ENCODE peak calls at places on chromosomes 3 and 15, in five cellular contexts. W is CD8-positive, alpha-beta T cell; L is SK-N-MC; R is right cardiac atrium; S is uterus. U is an unnamed sample.

GRCh38 chr3:151016421-151016820 is 43.9 kb upstream of the CLRN1 start:
- DNase-seq in W (no peak), L (peak; percentile 34), S (no peak), R (no peak), U (no peak)

GRCh38 chr3:133437391-133438093 is 37.7 kb downstream of the BFSP2 start:
- DNase-seq in W (no peak), R (no peak), L (no peak), S (peak; percentile 28), U (no peak)

GRCh38 chr3:144275005-144275404 is 303.4 kb downstream of the DIPK2A start:
- DNase-seq in L (no peak), S (no peak), R (no peak), W (no peak), U (no peak)

GRCh38 chr15:60721706-60722105 is 242.8 kb upstream of the ICE2 start:
- DNase-seq in R (no peak), L (no peak), S (no peak), W (no peak), U (no peak)

GRCh38 chr3:184110316-184110725 is 13.5 kb downstream of the HTR3E start:
- DNase-seq in W (no peak), R (no peak), S (no peak), L (no peak), U (no peak)

GRCh38 chr3:43028678-43029490 is 49.8 kb downstream of the GASK1A start:
- DNase-seq in S (no peak), R (no peak), L (no peak), W (no peak), U (no peak)

GRCh38 chr3:189813652-189814245 is 182.6 kb downstream of the TP63 start:
- DNase-seq in W (no peak), L (no peak), R (no peak), S (no peak), U (no peak)

GRCh38 chr15:78761891-78762385 is 49.3 kb downstream of the ADAMTS7 start:
- DNase-seq in R (no peak), W (no peak), S (peak; percentile 8), L (no peak), U (no peak)

GRCh38 chr3:130688015-130688414 is 58.6 kb downstream of the PIK3R4 start:
- DNase-seq in S (no peak), W (no peak), R (no peak), L (no peak), U (no peak)

GRCh38 chr3:194714564-194714963 is 28.9 kb downstream of the FAM43A start:
- DNase-seq in W (no peak), R (no peak), S (no peak), L (no peak), U (no peak)

GRCh38 chr15:45796433-45796832 is 161.6 kb downstream of the SQOR start:
- DNase-seq in W (no peak), R (no peak), L (no peak), S (no peak), U (no peak)

GRCh38 chr3:24151595-24151994 is 206.5 kb downstream of the NR1D2 start:
- DNase-seq in R (no peak), L (no peak), S (no peak), W (no peak), U (no peak)

GRCh38 chr3:188001052-188001567 is 152.8 kb upstream of the LPP start:
- DNase-seq in W (no peak), R (no peak), S (no peak), L (no peak), U (no peak)

GRCh38 chr3:32872487-32873382 is 54.9 kb downstream of the TRIM71 start:
- DNase-seq in L (no peak), R (no peak), W (no peak), S (peak; percentile 22), U (no peak)

GRCh38 chr3:43894176-43895049 is 203.7 kb downstream of the ABHD5 start:
- DNase-seq in W (no peak), S (peak; percentile 15), R (peak; percentile 78), L (no peak), U (no peak)

GRCh38 chr3:42703695-42704025 is 1.1 kb upstream of the HHATL start:
- DNase-seq in W (no peak), R (no peak), L (no peak), S (no peak), U (no peak)

GRCh38 chr3:146493761-146494160 is 24.4 kb upstream of the PLSCR2 start:
- DNase-seq in L (no peak), R (no peak), S (no peak), W (no peak), U (no peak)

GRCh38 chr15:68034719-68035293 is 19.3 kb upstream of the PIAS1 start:
- DNase-seq in R (no peak), L (no peak), S (no peak), W (no peak), U (no peak)

GRCh38 chr3:13451301-13451673 is 28.8 kb upstream of the HDAC11 start:
- DNase-seq in L (no peak), S (no peak), R (peak; percentile 24), W (no peak), U (no peak)

GRCh38 chr15:77402740-77403379 is 17.0 kb downstream of the PEAK1 start:
- DNase-seq in W (no peak), L (no peak), S (no peak), R (no peak), U (no peak)

GRCh38 chr3:184005981-184006507 is 11.6 kb downstream of the ABCC5 start:
- DNase-seq in R (peak; percentile 53), L (no peak), W (no peak), S (peak; percentile 19), U (peak; percentile 25)

GRCh38 chr15:72382146-72382545 is 6.3 kb upstream of the HEXA start:
- DNase-seq in S (no peak), R (no peak), L (no peak), W (no peak), U (no peak)

GRCh38 chr3:61237858-61238257 is 13.4 kb downstream of the FHIT start:
- DNase-seq in W (no peak), R (no peak), S (no peak), L (no peak), U (no peak)

GRCh38 chr3:147630921-147631320 is 221.8 kb downstream of the ZIC1 start:
- DNase-seq in L (peak; percentile 73), R (no peak), S (no peak), W (no peak), U (no peak)

GRCh38 chr3:129919357-129919756 is 25.8 kb upstream of the TMCC1 start:
- DNase-seq in L (no peak), S (no peak), R (no peak), W (no peak), U (no peak)

GRCh38 chr3:142366434-142366833 is 81.4 kb downstream of the XRN1 start:
- DNase-seq in W (no peak), R (no peak), S (no peak), L (peak; percentile 5), U (no peak)

GRCh38 chr3:4904801-4905695 is 74.2 kb upstream of the BHLHE40 start:
- DNase-seq in L (peak; percentile 20), S (peak; percentile 39), W (no peak), R (no peak), U (no peak)

GRCh38 chr15:31344824-31345605 is 18.4 kb downstream of the KLF13 start:
- DNase-seq in S (no peak), R (peak; percentile 54), L (no peak), W (no peak), U (no peak)

GRCh38 chr3:182682263-182683229 is 110.8 kb upstream of the ATP11B start:
- DNase-seq in W (peak; percentile 52), R (peak; percentile 34), L (no peak), S (no peak), U (peak; percentile 28)

GRCh38 chr3:19931180-19931692 is 2.8 kb downstream of the EFHB start:
- DNase-seq in L (no peak), S (no peak), W (no peak), R (no peak), U (no peak)

GRCh38 chr3:170473358-170473757 is 54.7 kb downstream of the CLDN11 start:
- DNase-seq in S (no peak), R (peak; percentile 37), L (no peak), W (no peak), U (no peak)

GRCh38 chr3:194382196-194382891 is 12.8 kb upstream of the LRRC15 start:
- DNase-seq in L (no peak), R (no peak), S (no peak), W (no peak), U (no peak)

GRCh38 chr3:129688310-129688895 is 81.9 kb upstream of the PLXND1 start:
- DNase-seq in R (peak; percentile 76), W (no peak), S (peak; percentile 66), L (no peak), U (peak; percentile 87)

GRCh38 chr15:44882499-44882968 is 74.0 kb upstream of the TERB2 start:
- DNase-seq in W (no peak), L (no peak), R (no peak), S (no peak), U (no peak)

GRCh38 chr3:81887448-81887847 is 126.0 kb upstream of the GBE1 start:
- DNase-seq in W (no peak), L (no peak), S (no peak), R (no peak), U (no peak)

GRCh38 chr3:29284578-29284977 is 3.7 kb downstream of the RBMS3 start:
- DNase-seq in W (no peak), R (no peak), S (no peak), L (no peak), U (no peak)

GRCh38 chr15:52114656-52115055 is 2.1 kb upstream of the BCL2L10 start:
- DNase-seq in R (no peak), L (no peak), S (no peak), W (no peak), U (peak; percentile 81)

GRCh38 chr3:111729087-111729846 is 129.8 kb upstream of the PHLDB2 start:
- DNase-seq in W (no peak), L (no peak), R (peak; percentile 79), S (peak; percentile 51), U (no peak)

GRCh38 chr3:128488636-128488994 is 4.4 kb downstream of the GATA2 start:
- DNase-seq in S (no peak), R (no peak), L (no peak), W (no peak), U (no peak)
- H3K27ac ChIP-seq in S (peak overlapping the region; percentile 100), R (peak overlapping the region; percentile 51), L (no peak overlapping the region), W (no peak overlapping the region), U (no peak overlapping the region)

GRCh38 chr3:114721864-114722263 is 425.2 kb downstream of the ZBTB20 start:
- DNase-seq in L (no peak), R (no peak), S (no peak), W (no peak), U (no peak)

GRCh38 chr3:114721209-114721608 is 425.9 kb downstream of the ZBTB20 start:
- DNase-seq in W (no peak), R (no peak), L (no peak), S (no peak), U (no peak)

GRCh38 chr3:114718071-114718896 is 424.5 kb downstream of the TIGIT start:
- DNase-seq in W (no peak), R (no peak), S (no peak), L (no peak), U (no peak)

GRCh38 chr3:114716916-114717315 is 423.1 kb downstream of the TIGIT start:
- DNase-seq in S (no peak), L (no peak), R (no peak), W (no peak), U (no peak)

GRCh38 chr3:114718897-114719208 is 425.0 kb downstream of the TIGIT start:
- DNase-seq in R (no peak), W (no peak), S (no peak), L (no peak), U (no peak)
- H3K27ac ChIP-seq in R (no peak overlapping the region), W (no peak overlapping the region), S (no peak overlapping the region), L (no peak overlapping the region), U (no peak overlapping the region)

GRCh38 chr15:38516636-38517035 is 48.0 kb downstream of the RASGRP1 start:
- DNase-seq in R (no peak), W (no peak), S (no peak), L (no peak), U (no peak)
- H3K27ac ChIP-seq in R (no peak overlapping the region), W (no peak overlapping the region), S (no peak overlapping the region), L (no peak overlapping the region), U (no peak overlapping the region)

GRCh38 chr3:9768376-9768775 is 1.4 kb downstream of the CAMK1 start:
- DNase-seq in L (no peak), R (no peak), S (no peak), W (no peak), U (no peak)
- H3K27ac ChIP-seq in L (no peak overlapping the region), R (no peak overlapping the region), S (peak overlapping the region; percentile 95), W (no peak overlapping the region), U (no peak overlapping the region)

U was measured in substantia nigra.